ENCODE peak calls at places on chromosome 9, in four cellular contexts. R is IMR-90, S is H9, L is H1. U is an unnamed sample.

GRCh38 chr9:28808042-28808441 is 1234.8 kb upstream of the C9orf72 start:
- DNase-seq in R (no peak), S (no peak), L (no peak), U (no peak)

GRCh38 chr9:131635285-131635684 is 90.0 kb downstream of the PRRT1B start:
- DNase-seq in R (peak), S (peak), L (no peak), U (peak)

GRCh38 chr9:109014267-109015025 is 1.1 kb upstream of the CTNNAL1 start:
- DNase-seq in R (peak), S (no peak), L (no peak), U (no peak)

GRCh38 chr9:116087246-116087645 is 66.3 kb upstream of the PAPPA start:
- DNase-seq in R (peak), S (no peak), L (no peak), U (peak)

GRCh38 chr9:126031116-126031515 is 283.9 kb downstream of the PBX3 start:
- DNase-seq in R (no peak), S (no peak), L (no peak), U (no peak)

GRCh38 chr9:96457266-96457665 is 7.3 kb downstream of the HABP4 start:
- DNase-seq in R (no peak), S (no peak), L (no peak), U (no peak)

GRCh38 chr9:811101-811531 is 30.4 kb upstream of the DMRT1 start:
- DNase-seq in R (peak), S (no peak), L (no peak), U (no peak)

GRCh38 chr9:22079873-22080341 is 70.8 kb upstream of the CDKN2B start:
- DNase-seq in R (peak), S (no peak), L (no peak), U (no peak)

GRCh38 chr9:127132921-127133647 is 10.6 kb upstream of the ANGPTL2 start:
- DNase-seq in R (peak), S (peak), L (peak), U (peak)

GRCh38 chr9:78541868-78542267 is 244.9 kb downstream of the PSAT1 start:
- DNase-seq in R (peak), S (no peak), L (no peak), U (no peak)

GRCh38 chr9:120528834-120529233 is 51.1 kb downstream of the CDK5RAP2 start:
- DNase-seq in R (no peak), S (peak), L (no peak), U (peak)

GRCh38 chr9:120524852-120525251 is 55.1 kb downstream of the CDK5RAP2 start:
- DNase-seq in R (no peak), S (no peak), L (no peak), U (no peak)

GRCh38 chr9:120531683-120532300 is 48.2 kb downstream of the CDK5RAP2 start:
- DNase-seq in R (peak), S (peak), L (peak), U (peak)

GRCh38 chr9:120526493-120526892 is 53.5 kb downstream of the CDK5RAP2 start:
- DNase-seq in R (no peak), S (no peak), L (no peak), U (no peak)

DNA sequence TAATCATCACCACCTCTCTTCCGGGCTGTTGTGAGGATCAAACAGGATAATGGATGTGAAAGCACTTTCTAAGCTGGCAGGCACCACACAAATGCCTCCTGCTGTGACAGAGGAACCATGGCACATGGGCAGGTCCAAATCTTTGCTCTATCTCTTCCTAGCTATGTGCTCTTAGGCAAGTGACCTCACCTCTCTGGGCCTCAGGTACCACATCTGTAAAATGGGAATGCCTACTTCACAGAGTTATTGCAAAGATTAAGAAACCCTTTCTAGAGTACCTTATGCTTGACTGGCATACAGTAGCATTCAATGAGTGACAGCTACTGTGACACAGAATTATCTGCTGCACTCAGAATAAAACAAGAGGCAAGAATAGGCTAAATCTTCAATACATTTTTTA is 51.6 kb downstream of the CDK5RAP2 start:
- DNase-seq in R (no peak), S (no peak), L (no peak), U (no peak)
- H4K5ac ChIP-seq in R (no peak), S (no peak), L (no peak), U (no peak)

GRCh38 chr9:122457787-122458186 is 19.9 kb downstream of the OR1J1 start:
- DNase-seq in R (no peak), S (no peak), L (no peak), U (no peak)
- H3K18ac ChIP-seq in R (no peak), S (no peak), L (no peak), U (no peak)

GRCh38 chr9:33709241-33709640 is 86.1 kb upstream of the PRSS3 start:
- DNase-seq in R (no peak), S (no peak), L (no peak), U (no peak)
- H4K5ac ChIP-seq in R (no peak), S (no peak), L (no peak), U (no peak)

GRCh38 chr9:32502996-32503395 is 23.0 kb downstream of the RIGI start:
- DNase-seq in R (no peak), S (no peak), L (no peak), U (peak)
- H3K18ac ChIP-seq in R (no peak), S (no peak), L (no peak), U (no peak)

DNA sequence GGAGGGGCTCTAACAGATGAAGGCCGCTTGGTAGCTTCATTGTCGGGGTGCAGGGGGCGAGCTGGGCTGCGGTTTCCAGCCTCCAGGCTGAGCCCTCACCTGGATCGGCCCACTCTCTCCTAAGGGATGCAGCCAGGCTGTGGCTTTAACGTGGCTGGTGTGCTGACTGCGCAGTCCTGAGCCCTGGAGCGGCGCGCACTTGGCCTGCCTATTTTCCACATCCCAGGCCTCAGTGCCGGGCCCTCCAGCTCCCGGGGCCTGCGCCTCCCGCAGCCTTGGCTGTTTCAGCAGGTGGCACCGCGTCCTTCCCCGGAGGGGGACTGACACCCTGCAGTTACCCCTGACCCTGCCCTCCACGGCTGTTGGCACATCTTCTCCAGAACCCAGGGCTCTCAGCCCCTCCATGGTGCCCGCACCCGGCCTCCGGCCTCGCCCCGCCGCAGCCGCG is 1.4 kb downstream of the RNU6ATAC start:
- DNase-seq in R (no peak), S (peak), L (peak), U (no peak)
- H4K5ac ChIP-seq in R (no peak), S (no peak), L (no peak), U (no peak)

DNA sequence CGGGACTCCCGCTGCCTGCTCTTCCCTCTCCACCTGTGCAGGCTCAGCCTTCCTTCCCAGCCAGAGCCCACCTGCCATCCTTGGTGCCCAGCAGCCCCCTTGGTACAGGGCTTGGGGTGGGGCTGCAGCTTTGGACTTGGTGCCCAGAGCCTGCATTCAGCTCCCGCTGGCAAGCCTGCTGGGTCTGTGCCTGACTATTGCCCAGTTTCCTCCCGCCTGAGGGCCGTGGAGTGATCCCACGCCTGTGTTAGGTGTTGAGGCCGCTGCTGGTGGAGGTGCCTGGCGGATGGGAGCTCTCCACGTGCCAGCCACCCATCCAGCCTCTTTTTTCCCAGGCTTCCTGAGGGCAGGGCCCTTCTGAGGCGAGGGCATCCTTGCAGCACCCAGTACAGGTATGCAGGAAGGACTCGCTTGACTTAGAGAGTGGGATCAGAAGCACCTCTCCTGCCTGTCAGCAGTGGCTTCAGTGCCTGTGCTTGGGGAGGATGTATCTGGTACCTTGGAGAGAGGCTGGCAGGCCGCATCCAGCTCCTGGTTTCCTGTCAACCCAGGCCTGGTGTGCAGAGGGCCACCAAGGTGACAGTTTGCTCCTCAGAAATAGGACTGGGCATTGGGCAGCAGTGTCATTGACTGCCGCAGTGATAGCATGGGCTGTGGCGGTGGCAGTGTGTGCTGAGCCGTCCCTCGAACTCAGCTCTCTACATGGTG is 7.8 kb downstream of the RXRA start:
- DNase-seq in R (no peak), S (no peak), L (no peak), U (no peak)
- H3K18ac ChIP-seq in R (no peak), S (no peak), L (no peak), U (no peak)

U was measured in mesendoderm.